ENCODE peak calls at places on chromosomes 3 and 15, in four cellular contexts. X is K562, P is SK-N-SH, L is GM12878. S is an unnamed sample.

GRCh38 chr15:88918738-88919137 is 5.6 kb upstream of the MFGE8 start:
- DNase-seq in X (no peak), L (peak), P (no peak), S (no peak)

GRCh38 chr3:126952261-126952982 is 30.5 kb upstream of the PLXNA1 start:
- DNase-seq in P (no peak), L (no peak), X (no peak), S (no peak)

GRCh38 chr3:141089339-141090152 is 38.4 kb downstream of the SPSB4 start:
- DNase-seq in L (no peak), P (no peak), X (no peak), S (no peak)

GRCh38 chr3:42097166-42097946 is 6.2 kb downstream of the TRAK1 start:
- DNase-seq in P (no peak), X (no peak), L (no peak), S (no peak)

GRCh38 chr3:53425936-53426335 is 68.5 kb upstream of the CACNA1D start:
- DNase-seq in X (no peak), P (no peak), L (no peak), S (no peak)

GRCh38 chr3:124924741-124925140 is 9.8 kb downstream of the MUC13 start:
- DNase-seq in X (no peak), P (no peak), L (no peak), S (no peak)

GRCh38 chr15:100333236-100333635 is 8.5 kb downstream of the ADAMTS17 start:
- DNase-seq in X (no peak), L (no peak), P (no peak), S (no peak)

GRCh38 chr3:157081681-157082210 is 78.2 kb downstream of the CCNL1 start:
- DNase-seq in L (no peak), X (peak), P (peak), S (peak)

GRCh38 chr15:83066034-83066760 is 855 bp downstream of the BTBD1 start:
- DNase-seq in P (no peak), L (no peak), X (no peak), S (no peak)

GRCh38 chr3:129708328-129708861 is 101.9 kb upstream of the PLXND1 start:
- DNase-seq in X (no peak), L (no peak), P (no peak), S (no peak)

GRCh38 chr3:6985848-6986247 is 124.9 kb downstream of the GRM7 start:
- DNase-seq in P (no peak), X (no peak), L (no peak), S (no peak)

GRCh38 chr15:92780816-92781215 is 119.3 kb upstream of the CHD2 start:
- DNase-seq in P (peak), X (no peak), L (no peak), S (no peak)

GRCh38 chr3:129106320-129106719 is 15.3 kb downstream of the RAB43 start:
- DNase-seq in L (no peak), X (no peak), P (no peak), S (no peak)

GRCh38 chr3:106088270-106088669 is 219.5 kb upstream of the CBLB start:
- DNase-seq in P (no peak), L (no peak), X (no peak), S (no peak)

GRCh38 chr15:78968539-78969271 is 23.9 kb upstream of the CTSH start:
- DNase-seq in X (no peak), L (no peak), P (no peak), S (no peak)

GRCh38 chr15:68415061-68415460 is 16.9 kb downstream of the ITGA11 start:
- DNase-seq in X (no peak), L (no peak), P (no peak), S (no peak)

GRCh38 chr3:156448300-156448699 is 106.6 kb downstream of the SSR3 start:
- DNase-seq in L (no peak), X (peak), P (no peak), S (peak)

GRCh38 chr3:134797816-134798451 is 2.9 kb downstream of the EPHB1 start:
- DNase-seq in P (no peak), L (no peak), X (no peak), S (no peak)

GRCh38 chr15:73105064-73105463 is 52.8 kb downstream of the NEO1 start:
- DNase-seq in L (no peak), X (no peak), P (no peak), S (peak)

GRCh38 chr3:105518806-105519418 is 152.2 kb downstream of the ALCAM start:
- DNase-seq in L (peak), X (peak), P (peak), S (peak)

GRCh38 chr3:168250415-168250861 is 154.7 kb upstream of the GOLIM4 start:
- DNase-seq in X (no peak), P (peak), L (no peak), S (no peak)

GRCh38 chr15:65245096-65245849 is 34.0 kb upstream of the CILP start:
- DNase-seq in X (no peak), L (no peak), P (no peak), S (peak)

GRCh38 chr3:25840099-25840498 is 50.2 kb downstream of the OXSM start:
- DNase-seq in P (no peak), X (no peak), L (no peak), S (no peak)

GRCh38 chr3:46934508-46935167 is 41.9 kb downstream of the CCDC12 start:
- DNase-seq in L (no peak), X (no peak), P (peak), S (no peak)

GRCh38 chr15:92151741-92152140 is 241.9 kb upstream of the ST8SIA2 start:
- DNase-seq in L (no peak), X (no peak), P (no peak), S (no peak)

GRCh38 chr3:42685891-42686820 is 819 bp downstream of the KLHL40 start:
- DNase-seq in L (no peak), X (no peak), P (peak), S (no peak)

GRCh38 chr3:37477275-37477674 is 302.9 kb upstream of the LRRFIP2 start:
- DNase-seq in L (no peak), X (no peak), P (peak), S (no peak)

GRCh38 chr3:52483577-52484495 is 11.3 kb upstream of the STAB1 start:
- DNase-seq in L (no peak), X (no peak), P (no peak), S (peak)

GRCh38 chr15:97446138-97446537 is 514.4 kb upstream of the ARRDC4 start:
- DNase-seq in P (no peak), L (no peak), X (peak), S (no peak)

GRCh38 chr3:160754371-160754854 is 1.6 kb upstream of the PPM1L start:
- DNase-seq in X (peak), P (peak), L (no peak), S (no peak)

GRCh38 chr3:98457543-98457942 is 5.5 kb upstream of the OR5K1 start:
- DNase-seq in P (no peak), X (no peak), L (no peak), S (no peak)

GRCh38 chr15:65595960-65596359 is 15.0 kb downstream of the INTS14 start:
- DNase-seq in X (peak), P (peak), L (no peak), S (peak)

GRCh38 chr3:152021951-152022461 is 148.6 kb downstream of the SUCNR1 start:
- DNase-seq in X (no peak), L (peak), P (no peak), S (no peak)

GRCh38 chr3:125556314-125556713 is 36.3 kb upstream of the SNX4 start:
- DNase-seq in P (no peak), L (no peak), X (no peak), S (no peak)

GRCh38 chr15:40016224-40016865 is 22.6 kb downstream of the SRP14 start:
- DNase-seq in P (no peak), X (no peak), L (no peak), S (no peak)

GRCh38 chr3:194184265-194184751 is 48.4 kb downstream of the HES1 start:
- DNase-seq in X (no peak), L (no peak), P (no peak), S (no peak)

GRCh38 chr3:130973401-130973800 is 53.2 kb downstream of the ASTE1 start:
- DNase-seq in P (no peak), X (no peak), L (no peak), S (no peak)
- TF ChIP-seq NFIC in P (no peak), X (no peak), L (no peak), S (no peak)

DNA sequence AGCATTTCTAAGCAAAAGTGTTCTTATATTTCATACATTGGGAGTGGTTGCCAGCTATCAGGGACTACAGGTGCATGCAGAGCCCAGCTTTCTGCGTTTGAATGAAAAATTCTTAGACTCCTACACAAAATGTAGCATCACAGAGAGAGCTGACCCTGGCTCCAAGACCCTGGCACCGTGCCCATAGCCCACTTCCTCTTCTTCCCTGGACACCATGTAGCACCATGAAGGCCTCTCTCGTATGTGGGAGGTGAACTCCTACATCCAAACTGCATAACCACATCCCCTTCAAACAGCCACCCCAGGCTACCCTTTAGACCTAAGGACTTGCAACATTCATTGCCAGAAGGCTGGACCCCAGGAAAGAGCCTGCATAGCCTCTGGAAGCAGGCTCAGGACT is 35.8 kb upstream of the ATOSA start:
- DNase-seq in X (no peak), P (no peak), L (no peak), S (no peak)
- TF ChIP-seq NFIC in X (peak), P (no peak), L (no peak), S (no peak)

DNA sequence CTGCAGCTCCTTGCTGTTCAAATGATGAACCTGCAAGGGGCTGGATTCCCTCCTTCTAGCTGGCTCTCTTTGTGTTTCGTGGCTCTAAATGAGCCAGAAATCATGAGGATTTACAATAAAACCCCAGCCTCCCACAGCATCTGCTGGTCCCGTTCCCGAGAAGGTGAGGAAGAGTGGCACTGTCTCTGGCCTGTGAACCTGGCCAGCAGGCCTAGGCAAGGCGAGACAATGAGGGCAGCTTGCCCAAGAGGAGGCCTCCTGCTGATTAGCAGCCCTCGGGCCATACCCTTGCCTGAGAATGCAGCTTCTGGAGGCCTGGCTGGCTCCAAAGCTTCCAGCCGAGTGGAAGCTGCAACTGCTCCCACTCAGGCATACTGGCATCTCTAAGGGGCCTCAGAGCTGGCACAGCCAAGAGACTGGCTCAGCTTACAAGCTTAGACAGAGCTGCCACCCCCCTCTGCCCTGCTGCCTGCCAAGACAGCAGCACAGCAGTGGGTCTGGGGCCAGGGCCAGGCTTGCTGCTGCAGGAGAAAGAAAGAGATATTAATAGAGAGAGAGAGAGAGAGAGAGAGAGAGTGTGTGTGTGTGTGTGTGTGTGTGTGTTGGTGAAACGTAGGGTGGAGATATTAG is 76.5 kb downstream of the HMG20A start:
- DNase-seq in X (no peak), L (no peak), P (peak), S (no peak)
- TF ChIP-seq NFIC in X (no peak), L (no peak), P (peak), S (no peak)

DNA sequence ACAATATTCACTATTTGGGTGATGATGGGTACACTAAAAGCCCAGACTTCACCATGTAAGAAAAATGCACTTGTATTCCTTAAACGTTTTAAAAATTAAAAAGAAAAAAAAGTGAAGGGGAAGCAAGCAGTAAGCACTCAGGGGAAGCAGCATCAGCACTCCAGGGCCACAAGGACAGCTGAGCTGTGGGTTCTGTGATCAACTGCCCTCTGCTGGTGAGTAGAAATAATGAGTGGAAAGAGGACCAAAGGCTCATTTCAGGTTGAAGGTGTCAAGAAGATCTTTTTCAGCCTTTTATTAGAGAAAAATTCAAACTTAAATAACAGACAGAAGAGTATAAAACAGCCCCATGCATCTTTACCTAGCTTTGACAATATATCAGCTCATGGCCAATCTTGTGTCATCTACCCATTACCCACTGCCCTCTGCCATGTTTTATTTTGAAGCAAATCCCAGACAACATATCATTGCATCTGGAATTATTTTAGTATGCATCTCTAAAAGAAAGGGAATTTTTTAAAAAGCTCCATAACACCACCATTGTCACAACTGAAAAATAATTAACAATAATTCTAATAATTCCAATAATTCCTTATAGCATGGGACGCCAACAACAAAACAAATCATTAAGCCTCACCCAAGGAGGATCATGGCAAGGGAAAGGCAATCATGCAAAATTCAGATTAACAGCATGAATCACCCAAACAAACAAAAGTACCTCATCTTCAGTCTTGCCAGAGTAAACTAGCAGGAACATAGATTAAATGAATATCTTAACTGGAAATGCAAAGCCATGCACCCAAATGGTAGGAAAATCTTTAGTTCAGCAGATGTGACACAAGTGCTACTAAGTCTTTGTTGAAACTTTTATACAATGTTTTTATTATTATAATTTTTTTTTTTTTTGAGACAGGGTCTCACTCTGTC is 42.4 kb downstream of the TAMM41 start:
- DNase-seq in P (peak), X (peak), L (no peak), S (peak)
- TF ChIP-seq NFIC in P (no peak), X (no peak), L (no peak), S (no peak)

DNA sequence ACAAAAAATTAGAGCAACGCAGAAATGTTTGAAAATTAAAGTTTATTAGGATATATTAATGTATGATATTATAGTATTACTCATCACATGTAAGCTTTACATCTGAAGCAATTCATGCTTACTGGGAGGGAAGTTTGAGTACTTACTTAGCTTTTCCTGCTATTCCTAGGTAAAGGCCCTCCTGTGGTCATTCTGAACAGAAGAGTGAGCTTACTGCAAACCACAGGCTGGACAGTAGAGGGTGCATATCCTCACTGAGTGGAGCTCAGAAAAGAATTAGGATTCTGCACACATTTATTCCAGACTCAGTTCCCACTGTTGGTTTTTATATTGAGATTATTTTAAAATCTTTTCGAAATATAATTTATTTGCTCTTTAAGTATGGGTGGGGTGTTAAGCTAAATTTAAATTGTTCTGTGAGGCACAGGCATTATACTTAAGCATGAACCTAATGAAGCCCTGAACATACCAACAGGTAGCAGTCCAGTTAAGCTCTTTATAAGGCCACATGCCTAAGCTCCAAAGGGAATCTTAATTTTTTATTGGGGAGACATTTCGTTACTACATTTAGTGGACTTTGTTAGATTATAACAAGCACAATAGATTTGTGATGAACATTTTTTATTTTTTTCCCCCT is 10.2 kb downstream of the MRPS22 start:
- DNase-seq in P (peak), L (no peak), X (peak), S (peak)
- TF ChIP-seq NFIC in P (no peak), L (no peak), X (no peak), S (no peak)

GRCh38 chr15:63986185-63986680 is 60.1 kb downstream of the DAPK2 start:
- DNase-seq in X (no peak), L (no peak), P (no peak), S (no peak)

GRCh38 chr15:63983071-63983711 is 63.1 kb downstream of the DAPK2 start:
- DNase-seq in P (no peak), X (no peak), L (no peak), S (no peak)

GRCh38 chr15:63984331-63984730 is 62.0 kb downstream of the DAPK2 start:
- DNase-seq in P (no peak), L (no peak), X (no peak), S (no peak)

GRCh38 chr15:63986751-63987341 is 59.4 kb downstream of the DAPK2 start:
- DNase-seq in X (no peak), L (peak), P (no peak), S (no peak)

GRCh38 chr15:63985221-63986184 is 60.8 kb downstream of the DAPK2 start:
- DNase-seq in L (no peak), X (no peak), P (no peak), S (no peak)
- TF ChIP-seq NFIC in L (no peak), X (no peak), P (no peak), S (no peak)

GRCh38 chr3:154904328-154904727 is 175.8 kb upstream of the MME start:
- DNase-seq in P (peak), L (no peak), X (peak), S (peak)
- TF ChIP-seq NFIC in P (no peak), L (no peak), X (no peak), S (no peak)

GRCh38 chr3:123734527-123734902 is 149.6 kb downstream of the MYLK start:
- DNase-seq in L (no peak), X (no peak), P (no peak), S (no peak)

GRCh38 chr3:123733341-123733740 is 148.5 kb upstream of the HACD2 start:
- DNase-seq in X (no peak), L (no peak), P (no peak), S (no peak)

GRCh38 chr3:123732447-123732846 is 147.6 kb upstream of the HACD2 start:
- DNase-seq in P (no peak), X (no peak), L (no peak), S (peak)

GRCh38 chr3:123735456-123735855 is 148.7 kb downstream of the MYLK start:
- DNase-seq in X (no peak), P (no peak), L (no peak), S (no peak)

DNA sequence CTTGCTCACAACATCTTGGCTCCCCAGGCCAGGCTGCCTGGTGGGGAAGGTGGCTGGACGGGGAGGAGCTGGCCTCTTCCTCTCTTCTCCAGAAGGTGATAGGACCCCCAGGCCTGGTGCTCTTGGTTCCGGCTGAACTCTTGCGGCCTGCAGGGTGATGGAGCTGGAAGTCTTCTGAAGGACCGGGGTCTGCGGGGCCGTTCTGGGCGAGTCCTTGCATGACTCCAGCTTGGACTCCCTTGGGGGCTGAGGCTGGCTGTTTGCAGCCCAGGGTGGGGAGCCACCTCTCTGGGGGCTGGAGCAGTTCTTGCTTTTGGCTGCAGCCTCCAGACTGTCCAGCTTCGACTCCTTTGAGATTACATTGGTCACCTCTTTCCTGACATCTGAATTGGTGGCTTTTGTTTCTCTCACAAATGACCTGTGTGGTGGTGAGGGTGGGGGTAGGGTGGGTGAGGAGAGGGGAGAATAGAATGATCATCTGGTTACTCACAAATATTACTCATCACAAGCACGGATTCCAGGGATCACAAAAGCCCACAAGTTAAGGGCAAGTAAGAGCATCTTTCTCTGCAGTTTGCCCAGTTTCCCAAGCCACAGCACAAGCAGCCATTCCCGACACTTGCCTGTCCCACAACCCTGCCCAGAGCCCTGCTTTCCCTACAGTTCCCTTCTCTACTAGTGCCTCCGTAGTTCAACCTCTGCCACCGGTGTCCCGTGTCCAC is 149.1 kb upstream of the HACD2 start:
- DNase-seq in L (no peak), X (no peak), P (no peak), S (peak)
- TF ChIP-seq NFIC in L (no peak), X (no peak), P (peak), S (no peak)

S was measured in HepG2.